ENCODE peak calls at places on chromosomes 12 and 14, in eight cellular contexts. One of them, this sample, is unnamed.

GRCh38 chr12:83856803-83857202 is 1055.8 kb downstream of the SLC6A15 start:
- DNase-seq in HS-27A: no peak
- DNase-seq in left cardiac atrium: no peak
- DNase-seq in lower lobe of right lung: no peak
- DNase-seq in T-helper 1 cell: no peak
- DNase-seq in Right ventricle myocardium superior: no peak
- DNase-seq in hepatic stellate cell: no peak
- DNase-seq in activated naive CD4-positive, alpha-beta T cell: no peak
- DNase-seq in this sample: no peak

GRCh38 chr12:95202691-95203476 is 14.4 kb downstream of the FGD6 start:
- DNase-seq in T-helper 1 cell: no peak
- DNase-seq in Right ventricle myocardium superior: no peak
- DNase-seq in hepatic stellate cell: no peak
- DNase-seq in HS-27A: no peak
- DNase-seq in activated naive CD4-positive, alpha-beta T cell: no peak
- DNase-seq in lower lobe of right lung: no peak
- DNase-seq in left cardiac atrium: no peak
- DNase-seq in this sample: no peak

GRCh38 chr12:11765817-11766794 is 116.6 kb downstream of the ETV6 start:
- DNase-seq in left cardiac atrium: peak; percentile 25
- DNase-seq in HS-27A: no peak
- DNase-seq in activated naive CD4-positive, alpha-beta T cell: peak; percentile 38
- DNase-seq in Right ventricle myocardium superior: no peak
- DNase-seq in lower lobe of right lung: peak; percentile 45
- DNase-seq in T-helper 1 cell: no peak
- DNase-seq in hepatic stellate cell: peak; percentile 24
- DNase-seq in this sample: no peak

GRCh38 chr12:12840500-12840899 is 27.4 kb downstream of the DDX47 start:
- DNase-seq in lower lobe of right lung: no peak
- DNase-seq in T-helper 1 cell: no peak
- DNase-seq in Right ventricle myocardium superior: no peak
- DNase-seq in left cardiac atrium: no peak
- DNase-seq in hepatic stellate cell: no peak
- DNase-seq in HS-27A: no peak
- DNase-seq in activated naive CD4-positive, alpha-beta T cell: no peak
- DNase-seq in this sample: no peak

GRCh38 chr14:104309657-104310369 is 171.4 kb downstream of the KIF26A start:
- DNase-seq in lower lobe of right lung: no peak
- DNase-seq in T-helper 1 cell: peak; percentile 6
- DNase-seq in HS-27A: no peak
- DNase-seq in left cardiac atrium: peak; percentile 12
- DNase-seq in Right ventricle myocardium superior: no peak
- DNase-seq in activated naive CD4-positive, alpha-beta T cell: no peak
- DNase-seq in hepatic stellate cell: no peak
- DNase-seq in this sample: no peak

GRCh38 chr14:51539571-51540037 is 112.1 kb upstream of the FRMD6 start:
- DNase-seq in left cardiac atrium: no peak
- DNase-seq in activated naive CD4-positive, alpha-beta T cell: no peak
- DNase-seq in hepatic stellate cell: peak; percentile 40
- DNase-seq in HS-27A: peak; percentile 93
- DNase-seq in lower lobe of right lung: no peak
- DNase-seq in T-helper 1 cell: no peak
- DNase-seq in Right ventricle myocardium superior: no peak
- DNase-seq in this sample: no peak

GRCh38 chr14:75720828-75721227 is 59.8 kb downstream of the TTLL5 start:
- DNase-seq in Right ventricle myocardium superior: peak; percentile 76
- DNase-seq in HS-27A: no peak
- DNase-seq in left cardiac atrium: peak; percentile 69
- DNase-seq in T-helper 1 cell: no peak
- DNase-seq in lower lobe of right lung: no peak
- DNase-seq in activated naive CD4-positive, alpha-beta T cell: no peak
- DNase-seq in hepatic stellate cell: no peak
- DNase-seq in this sample: no peak

GRCh38 chr14:103136388-103137271 is 13.4 kb downstream of the TNFAIP2 start:
- DNase-seq in Right ventricle myocardium superior: no peak
- DNase-seq in HS-27A: no peak
- DNase-seq in activated naive CD4-positive, alpha-beta T cell: no peak
- DNase-seq in lower lobe of right lung: peak; percentile 64
- DNase-seq in left cardiac atrium: peak; percentile 69
- DNase-seq in T-helper 1 cell: no peak
- DNase-seq in hepatic stellate cell: peak; percentile 79
- DNase-seq in this sample: no peak

GRCh38 chr12:80101126-80101525 is 1.8 kb downstream of the OTOGL start:
- DNase-seq in Right ventricle myocardium superior: no peak
- DNase-seq in lower lobe of right lung: no peak
- DNase-seq in activated naive CD4-positive, alpha-beta T cell: no peak
- DNase-seq in left cardiac atrium: no peak
- DNase-seq in hepatic stellate cell: no peak
- DNase-seq in T-helper 1 cell: no peak
- DNase-seq in HS-27A: no peak
- DNase-seq in this sample: no peak

GRCh38 chr12:42102720-42103119 is 42.0 kb downstream of the GXYLT1 start:
- DNase-seq in T-helper 1 cell: no peak
- DNase-seq in lower lobe of right lung: no peak
- DNase-seq in left cardiac atrium: no peak
- DNase-seq in activated naive CD4-positive, alpha-beta T cell: no peak
- DNase-seq in HS-27A: no peak
- DNase-seq in hepatic stellate cell: no peak
- DNase-seq in Right ventricle myocardium superior: no peak
- DNase-seq in this sample: no peak

GRCh38 chr12:107356266-107356936 is 263.1 kb upstream of the CRY1 start:
- DNase-seq in Right ventricle myocardium superior: no peak
- DNase-seq in hepatic stellate cell: no peak
- DNase-seq in HS-27A: no peak
- DNase-seq in left cardiac atrium: no peak
- DNase-seq in lower lobe of right lung: no peak
- DNase-seq in activated naive CD4-positive, alpha-beta T cell: no peak
- DNase-seq in T-helper 1 cell: no peak
- DNase-seq in this sample: no peak

GRCh38 chr14:69049675-69050074 is 70.6 kb upstream of the ACTN1 start:
- DNase-seq in left cardiac atrium: peak; percentile 53
- DNase-seq in T-helper 1 cell: no peak
- DNase-seq in Right ventricle myocardium superior: no peak
- DNase-seq in HS-27A: no peak
- DNase-seq in lower lobe of right lung: no peak
- DNase-seq in hepatic stellate cell: peak; percentile 55
- DNase-seq in activated naive CD4-positive, alpha-beta T cell: no peak
- DNase-seq in this sample: no peak